ENCODE peak calls at places on chromosomes 4 and X, in six cellular contexts. L is heart left ventricle, D is left ventricle myocardium inferior, A is body of pancreas, Q is kidney, P is cardiac muscle cell. N is an unnamed sample.

GRCh38 chrX:68693481-68694410 is 46.3 kb downstream of the STARD8 start:
- DNase-seq in L (peak; percentile 87), D (peak; percentile 86), A (peak; percentile 87), Q (peak; percentile 94), P (peak; percentile 75), N (peak; percentile 61)

GRCh38 chr4:107826427-107826980 is 1.8 kb downstream of the SGMS2 start:
- DNase-seq in L (no peak), D (no peak), A (no peak), Q (no peak), P (no peak), N (no peak)

GRCh38 chrX:135522878-135523693 is 2.6 kb downstream of the INTS6L start:
- DNase-seq in L (no peak), D (no peak), A (no peak), Q (no peak), P (no peak), N (no peak)

GRCh38 chr4:186621959-186622553 is 66.7 kb upstream of the MTNR1A start:
- DNase-seq in L (no peak), D (no peak), A (no peak), Q (no peak), P (peak; percentile 89), N (no peak)

GRCh38 chr4:8282742-8283141 is 13.2 kb downstream of the HTRA3 start:
- DNase-seq in L (peak; percentile 26), D (peak; percentile 12), A (no peak), Q (peak; percentile 56), P (no peak), N (no peak)

GRCh38 chr4:78562687-78563086 is 11.1 kb downstream of the ANXA3 start:
- DNase-seq in L (no peak), D (no peak), A (no peak), Q (no peak), P (no peak), N (no peak)

GRCh38 chr4:152785639-152786517 is 6.1 kb downstream of the ARFIP1 start:
- DNase-seq in L (no peak), D (no peak), A (no peak), Q (no peak), P (no peak), N (no peak)

GRCh38 chr4:44256414-44256813 is 192.2 kb downstream of the KCTD8 start:
- DNase-seq in L (no peak), D (no peak), A (no peak), Q (no peak), P (no peak), N (no peak)

GRCh38 chrX:150199181-150199580 is 163.9 kb upstream of the MAMLD1 start:
- DNase-seq in L (no peak), D (no peak), A (no peak), Q (no peak), P (no peak), N (no peak)

GRCh38 chr4:167774646-167775045 is 317.7 kb upstream of the ANXA10 start:
- DNase-seq in L (no peak), D (no peak), A (no peak), Q (no peak), P (no peak), N (no peak)

GRCh38 chrX:112642349-112642748 is 37.4 kb downstream of the LHFPL1 start:
- DNase-seq in L (no peak), D (no peak), A (peak; percentile 59), Q (no peak), P (peak; percentile 57), N (no peak)

GRCh38 chr4:159097785-159098184 is 5.1 kb upstream of the RAPGEF2 start:
- DNase-seq in L (no peak), D (no peak), A (no peak), Q (no peak), P (no peak), N (no peak)

GRCh38 chr4:175351473-175351872 is 433.3 kb downstream of the ADAM29 start:
- DNase-seq in L (no peak), D (no peak), A (no peak), Q (no peak), P (no peak), N (no peak)

GRCh38 chrX:18620349-18620748 is 51.6 kb downstream of the RS1 start:
- DNase-seq in L (no peak), D (no peak), A (peak; percentile 48), Q (no peak), P (no peak), N (no peak)

GRCh38 chr4:138090145-138090917 is 151.8 kb downstream of the SLC7A11 start:
- DNase-seq in L (no peak), D (peak; percentile 21), A (peak; percentile 57), Q (no peak), P (peak; percentile 88), N (peak; percentile 31)

GRCh38 chr4:86306816-86307215 is 53.0 kb downstream of the MAPK10 start:
- DNase-seq in L (no peak), D (no peak), A (no peak), Q (no peak), P (peak; percentile 62), N (no peak)

GRCh38 chr4:38160487-38161207 is 200.4 kb downstream of the PTTG2 start:
- DNase-seq in L (no peak), D (no peak), A (peak; percentile 65), Q (no peak), P (peak; percentile 96), N (peak; percentile 18)

GRCh38 chr4:11631416-11631815 is 202.7 kb upstream of the HS3ST1 start:
- DNase-seq in L (no peak), D (no peak), A (no peak), Q (no peak), P (no peak), N (no peak)

GRCh38 chr4:157014621-157015591 is 43.3 kb upstream of the PDGFC start:
- DNase-seq in L (no peak), D (no peak), A (no peak), Q (no peak), P (peak; percentile 92), N (no peak)

GRCh38 chrX:49892552-49892951 is 13.3 kb downstream of the USP27X start:
- DNase-seq in L (no peak), D (no peak), A (no peak), Q (no peak), P (no peak), N (no peak)

GRCh38 chr4:74665346-74665745 is 129.0 kb downstream of the BTC start:
- DNase-seq in L (no peak), D (no peak), A (no peak), Q (no peak), P (no peak), N (no peak)

GRCh38 chrX:9164086-9164485 is 130.2 kb upstream of the FAM9B start:
- DNase-seq in L (no peak), D (no peak), A (no peak), Q (no peak), P (no peak), N (no peak)

DNA sequence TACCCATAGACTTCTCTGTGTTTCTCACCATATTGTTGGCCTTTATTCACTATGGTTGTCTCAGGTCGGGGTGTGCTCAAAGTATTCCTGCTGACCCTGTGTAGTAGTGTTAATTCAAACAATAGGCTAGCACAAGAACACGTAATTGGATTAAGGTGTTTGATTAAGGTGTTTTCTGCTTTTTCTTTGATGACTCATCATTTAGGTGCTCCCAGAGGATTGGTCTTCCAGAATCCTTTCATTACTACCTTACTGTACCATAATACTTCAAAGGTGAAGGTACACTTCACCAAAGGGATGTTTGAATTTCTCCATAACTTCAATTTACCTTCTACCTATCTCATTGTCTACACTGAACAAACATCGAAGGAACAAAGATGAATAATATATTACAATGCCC is 121.7 kb upstream of the CCDC160 start:
- DNase-seq in L (no peak), D (no peak), A (no peak), Q (no peak), P (no peak), N (no peak)
- H3K27ac ChIP-seq in L (no peak overlapping the region), D (no peak overlapping the region), A (no peak overlapping the region), Q (no peak overlapping the region), P (no peak overlapping the region), N (no peak overlapping the region)

DNA sequence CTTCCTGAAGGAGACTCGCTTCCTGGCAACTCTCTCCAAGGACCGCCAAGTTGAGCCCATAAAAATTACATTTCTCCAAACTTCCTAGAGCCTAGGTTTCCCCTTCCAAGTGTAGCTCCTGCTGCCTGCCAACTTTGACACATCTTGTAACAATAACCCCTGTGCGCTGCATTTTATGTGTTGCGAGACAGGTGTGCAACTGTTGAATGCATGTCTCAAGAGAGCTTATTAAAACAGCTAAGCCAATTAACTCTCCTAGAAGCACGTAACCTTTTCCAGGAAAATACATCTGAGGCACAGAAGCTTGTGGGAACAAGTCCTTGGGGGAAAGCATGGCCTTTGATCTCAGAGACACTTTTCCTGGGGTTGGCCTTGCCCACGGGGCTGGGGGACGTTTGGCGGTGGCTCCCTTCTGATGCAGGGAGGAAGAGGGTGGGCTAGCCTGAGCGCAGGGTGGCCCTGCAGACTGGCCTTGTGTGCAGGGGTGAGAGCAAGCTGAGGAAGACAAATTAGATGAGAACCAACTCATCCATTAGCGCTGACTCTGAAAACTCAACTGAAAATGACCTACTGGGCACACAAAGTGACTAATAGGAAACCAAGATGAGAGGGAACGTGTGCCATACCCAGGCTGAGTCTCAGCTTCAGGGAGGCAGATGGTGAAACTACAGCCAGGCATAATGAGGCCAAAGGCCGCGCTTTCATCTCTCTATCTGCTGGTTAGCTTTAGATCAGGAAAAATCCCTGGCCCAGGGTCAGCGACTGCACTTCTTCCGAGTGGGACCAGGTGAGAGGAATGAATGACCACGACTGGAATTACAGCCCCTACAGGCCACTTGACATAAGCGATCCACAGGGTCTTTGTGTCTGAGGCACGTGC is 75.3 kb downstream of the ENPP6 start:
- DNase-seq in L (no peak), D (no peak), A (no peak), Q (no peak), P (no peak), N (no peak)
- TF ChIP-seq CTCF in L (no peak), D (no peak), A (no peak), Q (no peak), P (no peak), N (no peak)

DNA sequence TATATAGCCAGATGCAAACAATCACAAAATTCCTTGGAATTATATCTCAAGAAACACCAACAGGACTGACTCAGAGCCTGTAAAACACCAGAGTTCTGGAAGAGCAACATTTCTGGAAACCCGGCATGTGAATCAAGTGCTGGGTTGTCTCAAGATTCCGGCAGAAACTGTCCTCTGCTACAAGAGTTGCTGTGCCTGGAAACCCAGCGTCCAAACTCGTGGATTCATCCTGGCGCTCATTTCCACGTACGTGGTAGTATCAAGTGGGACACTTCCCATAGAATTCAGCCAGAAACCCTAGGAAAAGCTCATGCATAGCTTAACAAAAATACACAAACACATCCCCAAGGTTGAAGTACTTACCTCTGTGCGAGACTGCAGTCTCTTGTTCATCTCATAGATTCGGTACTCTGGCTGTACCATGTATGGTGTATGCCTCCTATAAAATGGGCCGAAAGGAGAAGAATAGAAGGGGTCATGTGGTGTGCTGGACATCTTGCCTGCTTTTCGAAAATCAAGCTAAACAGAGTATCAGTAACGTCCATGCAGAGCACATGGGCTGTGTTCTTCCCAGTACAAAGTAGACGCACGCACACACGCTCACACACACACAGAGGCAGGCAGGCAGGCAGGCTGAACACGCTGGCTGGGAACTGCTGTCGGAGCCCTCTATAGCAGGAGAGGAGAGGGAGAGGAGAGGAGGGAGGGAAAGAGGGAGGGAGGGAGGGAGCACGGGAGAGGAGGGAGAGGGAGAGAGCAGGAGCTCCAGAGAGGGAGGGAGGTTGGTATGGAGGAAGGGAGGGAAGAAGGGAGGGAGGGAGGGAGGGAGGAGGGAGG is at the start of gene LDB2:
- DNase-seq in L (peak; percentile 79), D (peak; percentile 75), A (peak; percentile 53), Q (peak; percentile 92), P (peak; percentile 91), N (no peak)
- H3K4me1 ChIP-seq in L (peaks cover 25% of the 10 kb centered on the region), D (peaks cover 32% of the 10 kb centered on the region), A (no peaks in the 10 kb centered on the region), Q (no peaks in the 10 kb centered on the region), P (peaks cover 20% of the 10 kb centered on the region), N (no peaks in the 10 kb centered on the region)

DNA sequence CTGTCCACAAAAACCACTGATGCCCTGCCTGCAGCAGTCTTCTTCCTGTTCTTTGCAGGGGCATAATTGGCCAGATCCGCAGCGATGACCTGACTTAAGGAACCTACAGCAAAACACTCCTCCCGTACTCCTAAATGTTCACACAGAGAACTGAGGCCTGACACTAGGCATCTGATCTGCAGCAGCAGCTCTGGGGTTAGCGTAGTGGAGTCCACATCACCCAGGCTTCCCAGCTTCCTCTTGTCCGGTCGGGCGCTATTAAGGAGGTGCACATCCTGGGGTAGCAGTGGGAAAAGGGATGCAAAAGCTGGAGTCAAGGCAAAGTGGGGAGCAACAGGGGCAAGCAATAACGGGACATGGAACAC is 758 bp downstream of the SCFD2 start:
- DNase-seq in L (no peak), D (no peak), A (peak; percentile 9), Q (no peak), P (peak; percentile 31), N (no peak)
- H3K27ac ChIP-seq in L (no peak overlapping the region), D (peak overlapping the region; percentile 72), A (no peak overlapping the region), Q (no peak overlapping the region), P (no peak overlapping the region), N (no peak overlapping the region)

N was measured in gastrocnemius medialis.